ENCODE peak calls at places on chromosomes 13 and 19, in eight cellular contexts. M, F, K, V, G, C, W and J are unnamed samples.

GRCh38 chr19:7292352-7292949 is 1.8 kb downstream of the INSR start:
- DNase-seq in G (no peak), F (no peak), M (no peak), C (no peak), K (no peak), W (no peak), V (no peak), J (no peak)

GRCh38 chr13:74129500-74130144 is 4.6 kb downstream of the KLF12 start:
- DNase-seq in M (no peak), C (peak; percentile 58), V (no peak), W (peak; percentile 27), F (no peak), K (peak; percentile 12), G (peak; percentile 23), J (no peak)

GRCh38 chr13:98083936-98084335 is 59.0 kb upstream of the FARP1 start:
- DNase-seq in G (no peak), C (no peak), M (no peak), W (no peak), V (no peak), F (no peak), K (no peak), J (no peak)

GRCh38 chr13:30355405-30355741 is 48.0 kb upstream of the KATNAL1 start:
- DNase-seq in K (no peak), V (no peak), W (no peak), F (peak; percentile 24), M (peak; percentile 70), C (no peak), G (no peak), J (no peak)

GRCh38 chr13:26688286-26688685 is 72.3 kb downstream of the GPR12 start:
- DNase-seq in F (no peak), W (no peak), G (no peak), V (no peak), M (no peak), C (no peak), K (no peak), J (no peak)

GRCh38 chr13:106906431-106906996 is 338.6 kb upstream of the ARGLU1 start:
- DNase-seq in M (no peak), K (no peak), G (no peak), F (no peak), W (no peak), C (no peak), V (no peak), J (no peak)

GRCh38 chr19:51354742-51355148 is 11.4 kb downstream of the ETFB start:
- DNase-seq in F (peak; percentile 46), M (no peak), W (peak; percentile 56), G (peak; percentile 12), C (peak; percentile 29), K (no peak), V (no peak), J (no peak)

GRCh38 chr13:49521216-49521615 is 25.5 kb downstream of the PHF11 start:
- DNase-seq in F (no peak), M (no peak), G (no peak), K (no peak), W (no peak), C (no peak), V (no peak), J (no peak)

GRCh38 chr19:13163609-13164364 is 13.6 kb downstream of the IER2 start:
- DNase-seq in G (no peak), K (peak; percentile 76), M (peak; percentile 86), V (no peak), F (peak; percentile 96), W (peak; percentile 85), C (peak; percentile 33), J (peak; percentile 92)

GRCh38 chr19:19475845-19476828 is 39.2 kb downstream of the TSSK6 start:
- DNase-seq in W (no peak), M (no peak), V (no peak), K (no peak), C (no peak), G (no peak), F (peak; percentile 33), J (no peak)

GRCh38 chr13:113560645-113561416 is 23.7 kb upstream of the TFDP1 start:
- DNase-seq in C (no peak), M (peak; percentile 46), W (no peak), V (no peak), F (no peak), K (no peak), G (no peak), J (no peak)

GRCh38 chr19:18300930-18301717 is 19.7 kb upstream of the JUND start:
- DNase-seq in K (peak; percentile 84), M (peak; percentile 86), F (peak; percentile 80), V (no peak), C (no peak), G (no peak), W (peak; percentile 67), J (no peak)

GRCh38 chr13:49410006-49410405 is 33.9 kb downstream of the CAB39L start:
- DNase-seq in V (no peak), W (no peak), F (no peak), M (no peak), K (no peak), G (no peak), C (no peak), J (no peak)

GRCh38 chr19:14147797-14148605 is 11.6 kb upstream of the ASF1B start:
- DNase-seq in W (peak; percentile 41), G (no peak), V (peak; percentile 36), F (peak; percentile 63), M (peak; percentile 85), C (peak; percentile 35), K (peak; percentile 74), J (peak; percentile 66)

GRCh38 chr13:79658333-79658975 is 177.5 kb downstream of the NDFIP2 start:
- DNase-seq in F (peak; percentile 15), K (no peak), V (no peak), M (no peak), W (no peak), C (no peak), G (no peak), J (no peak)

GRCh38 chr19:33507021-33507956 is 14.3 kb downstream of the PEPD start:
- DNase-seq in V (no peak), M (no peak), F (no peak), W (peak; percentile 60), G (no peak), K (peak; percentile 20), C (no peak), J (no peak)

GRCh38 chr19:294819-295686 is 3.9 kb upstream of the PLPP2 start:
- DNase-seq in M (peak; percentile 77), W (no peak), F (no peak), V (no peak), K (no peak), C (peak; percentile 26), G (no peak), J (peak; percentile 74)

GRCh38 chr19:6087074-6087506 is 23.2 kb downstream of the RFX2 start:
- DNase-seq in M (peak; percentile 52), W (no peak), K (no peak), V (no peak), F (no peak), G (no peak), C (no peak), J (no peak)

GRCh38 chr13:107322228-107322627 is 754.3 kb upstream of the ARGLU1 start:
- DNase-seq in G (no peak), K (no peak), V (no peak), W (no peak), M (no peak), F (no peak), C (no peak), J (no peak)

GRCh38 chr13:41465965-41466364 is 8.6 kb downstream of the RGCC start:
- DNase-seq in C (peak; percentile 25), F (no peak), V (no peak), W (no peak), G (no peak), M (no peak), K (no peak), J (no peak)
- H3K27ac ChIP-seq in C (peak overlapping the region; percentile 88), F (no peak overlapping the region), V (no peak overlapping the region), W (peak overlapping the region; percentile 4), G (peak overlapping the region; percentile 91), M (peak overlapping the region; percentile 92), K (no peak overlapping the region), J (no peak overlapping the region)

GRCh38 chr13:51818771-51819511 is 15.0 kb upstream of the DHRS12 start:
- DNase-seq in G (no peak), V (no peak), K (no peak), C (no peak), W (peak; percentile 40), M (no peak), F (peak; percentile 12), J (no peak)
- H3K4me3 ChIP-seq in G (peak overlapping the region; percentile 4), V (no peak overlapping the region), K (no peak overlapping the region), C (peak overlapping the region; percentile 17), W (no peak overlapping the region), M (no peak overlapping the region), F (no peak overlapping the region), J (no peak overlapping the region)

GRCh38 chr13:44403720-44404063 is 30.1 kb downstream of the SERP2 start:
- DNase-seq in G (no peak), W (no peak), C (no peak), K (no peak), F (no peak), M (no peak), V (no peak), J (no peak)
- H3K27ac ChIP-seq in G (no peak overlapping the region), W (no peak overlapping the region), C (no peak overlapping the region), K (no peak overlapping the region), F (no peak overlapping the region), M (no peak overlapping the region), V (no peak overlapping the region), J (peak overlapping the region; percentile 10)

GRCh38 chr13:112074139-112074710 is 7.3 kb downstream of the SOX1 start:
- DNase-seq in G (no peak), V (no peak), C (no peak), M (no peak), W (no peak), K (no peak), F (no peak), J (no peak)

GRCh38 chr13:112071011-112071901 is 4.3 kb downstream of the SOX1 start:
- DNase-seq in F (no peak), K (no peak), G (no peak), V (no peak), C (no peak), W (no peak), M (no peak), J (no peak)

GRCh38 chr13:112073245-112074138 is 6.5 kb downstream of the SOX1 start:
- DNase-seq in W (no peak), V (no peak), K (no peak), C (no peak), F (no peak), G (no peak), M (no peak), J (no peak)

GRCh38 chr13:112071902-112072530 is 5.1 kb downstream of the SOX1 start:
- DNase-seq in C (no peak), M (no peak), F (no peak), V (no peak), W (no peak), G (no peak), K (no peak), J (no peak)

DNA sequence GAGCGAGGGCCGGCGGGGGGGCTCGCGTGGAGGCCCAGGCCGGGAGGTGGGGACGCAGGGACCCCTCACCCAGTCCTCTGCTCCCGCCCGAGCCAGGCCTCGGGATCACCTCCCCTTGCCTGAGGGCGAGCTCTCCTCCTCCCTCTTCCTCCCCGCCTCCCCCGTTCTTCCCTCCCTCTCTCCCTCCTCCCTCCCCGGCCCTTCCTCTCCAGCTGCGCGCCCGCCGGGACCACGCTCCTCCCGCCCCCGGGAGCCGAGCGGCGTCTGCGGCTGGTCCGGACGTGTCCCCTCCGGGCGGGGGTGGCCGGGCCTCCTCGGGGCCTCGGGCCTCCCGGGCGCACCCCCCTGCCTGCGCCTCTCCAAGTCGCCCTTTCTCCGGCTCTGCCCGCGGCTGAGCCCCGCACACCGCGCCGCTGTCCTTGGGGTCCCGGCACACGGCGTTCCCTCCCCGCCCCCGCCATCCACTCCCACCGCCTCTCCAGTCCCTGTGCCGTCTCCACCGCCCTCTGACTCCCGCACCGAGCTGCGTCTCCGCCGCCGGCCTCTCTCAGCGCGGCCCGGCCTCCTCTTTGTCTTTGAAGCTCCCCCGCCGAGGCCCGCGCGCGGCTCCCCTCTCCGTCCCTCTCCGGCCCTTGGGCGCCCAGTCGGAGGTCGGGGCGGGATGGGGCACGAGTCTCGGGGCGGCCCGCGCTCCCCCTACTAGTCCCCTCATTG is 5.7 kb downstream of the SOX1 start:
- DNase-seq in F (no peak), K (peak; percentile 17), W (peak; percentile 8), C (no peak), G (no peak), M (no peak), V (no peak), J (no peak)
- H3K4me3 ChIP-seq in F (no peak overlapping the region), K (peak overlapping the region; percentile 15), W (no peak overlapping the region), C (no peak overlapping the region), G (no peak overlapping the region), M (no peak overlapping the region), V (no peak overlapping the region), J (no peak overlapping the region)